ENCODE peak calls at places on chromosomes 13 and 19, in four cellular contexts. One of them, this sample, is unnamed.

GRCh38 chr13:80931766-80932165 is 590.8 kb upstream of the SPRY2 start:
- DNase-seq in breast epithelium: no peak
- DNase-seq in astrocyte: no peak
- DNase-seq in mesendoderm: no peak
- DNase-seq in this sample: no peak

GRCh38 chr13:75312884-75313520 is 169.0 kb downstream of the TBC1D4 start:
- DNase-seq in astrocyte: no peak
- DNase-seq in mesendoderm: no peak
- DNase-seq in breast epithelium: no peak
- DNase-seq in this sample: no peak

GRCh38 chr19:35075202-35076025 is 33.9 kb downstream of the HPN start:
- DNase-seq in mesendoderm: no peak
- DNase-seq in breast epithelium: no peak
- DNase-seq in astrocyte: no peak
- DNase-seq in this sample: no peak

GRCh38 chr13:21637296-21637695 is 33.3 kb upstream of the MICU2 start:
- DNase-seq in breast epithelium: no peak
- DNase-seq in mesendoderm: no peak
- DNase-seq in astrocyte: peak
- DNase-seq in this sample: no peak

GRCh38 chr19:49861541-49862410 is 5.6 kb downstream of the PNKP start:
- DNase-seq in astrocyte: no peak
- DNase-seq in mesendoderm: no peak
- DNase-seq in breast epithelium: no peak
- DNase-seq in this sample: no peak

GRCh38 chr19:48806518-48806817 is 4.4 kb downstream of the BCAT2 start:
- DNase-seq in breast epithelium: no peak
- DNase-seq in astrocyte: peak
- DNase-seq in mesendoderm: peak
- DNase-seq in this sample: peak

GRCh38 chr13:33678906-33679657 is 138.9 kb upstream of the RFC3 start:
- DNase-seq in astrocyte: peak
- DNase-seq in mesendoderm: peak
- DNase-seq in breast epithelium: peak
- DNase-seq in this sample: no peak

GRCh38 chr13:19622189-19622588 is 11.3 kb upstream of the MPHOSPH8 start:
- DNase-seq in mesendoderm: no peak
- DNase-seq in astrocyte: no peak
- DNase-seq in breast epithelium: no peak
- DNase-seq in this sample: no peak

GRCh38 chr13:47291116-47291656 is 394.3 kb upstream of the HTR2A start:
- DNase-seq in mesendoderm: peak
- DNase-seq in astrocyte: peak
- DNase-seq in breast epithelium: no peak
- DNase-seq in this sample: no peak

GRCh38 chr13:33642374-33643065 is 175.4 kb upstream of the RFC3 start:
- DNase-seq in breast epithelium: no peak
- DNase-seq in mesendoderm: peak
- DNase-seq in astrocyte: no peak
- DNase-seq in this sample: no peak

GRCh38 chr13:113562085-113562749 is 22.3 kb upstream of the TFDP1 start:
- DNase-seq in mesendoderm: peak
- DNase-seq in astrocyte: peak
- DNase-seq in breast epithelium: peak
- DNase-seq in this sample: peak

GRCh38 chr13:27401210-27401609 is 23.2 kb upstream of the GTF3A start:
- DNase-seq in breast epithelium: no peak
- DNase-seq in astrocyte: no peak
- DNase-seq in mesendoderm: no peak
- DNase-seq in this sample: no peak

GRCh38 chr13:74210693-74211393 is 76.6 kb upstream of the KLF12 start:
- DNase-seq in breast epithelium: no peak
- DNase-seq in astrocyte: peak
- DNase-seq in mesendoderm: no peak
- DNase-seq in this sample: no peak

GRCh38 chr13:96821971-96822370 is 172.3 kb downstream of the OXGR1 start:
- DNase-seq in breast epithelium: no peak
- DNase-seq in mesendoderm: no peak
- DNase-seq in astrocyte: no peak
- DNase-seq in this sample: no peak

GRCh38 chr13:33265607-33266006 is 19.9 kb downstream of the STARD13 start:
- DNase-seq in mesendoderm: no peak
- DNase-seq in breast epithelium: no peak
- DNase-seq in astrocyte: no peak
- DNase-seq in this sample: no peak

GRCh38 chr19:36707134-36707533 is 19.7 kb downstream of the ZNF567 start:
- DNase-seq in breast epithelium: no peak
- DNase-seq in mesendoderm: no peak
- DNase-seq in astrocyte: no peak
- DNase-seq in this sample: no peak

GRCh38 chr13:85230754-85231153 is 568.5 kb downstream of the SLITRK6 start:
- DNase-seq in astrocyte: no peak
- DNase-seq in breast epithelium: no peak
- DNase-seq in mesendoderm: no peak
- DNase-seq in this sample: no peak

GRCh38 chr13:78601124-78601885 is 2.0 kb downstream of the POU4F1 start:
- DNase-seq in astrocyte: no peak
- DNase-seq in mesendoderm: no peak
- DNase-seq in breast epithelium: no peak
- DNase-seq in this sample: no peak

GRCh38 chr19:43532571-43532961 is 422 bp upstream of the ZNF575 start:
- DNase-seq in astrocyte: no peak
- DNase-seq in mesendoderm: no peak
- DNase-seq in breast epithelium: peak
- DNase-seq in this sample: no peak

GRCh38 chr13:89066868-89067466 is 1395.8 kb downstream of the SLITRK5 start:
- DNase-seq in breast epithelium: no peak
- DNase-seq in mesendoderm: peak
- DNase-seq in astrocyte: peak
- DNase-seq in this sample: no peak

GRCh38 chr19:13208131-13208963 is 58.1 kb downstream of the IER2 start:
- DNase-seq in mesendoderm: no peak
- DNase-seq in astrocyte: peak
- DNase-seq in breast epithelium: no peak
- DNase-seq in this sample: no peak

GRCh38 chr19:39846176-39846677 is at the start of gene FBL:
- DNase-seq in breast epithelium: peak
- DNase-seq in mesendoderm: peak
- DNase-seq in astrocyte: peak
- DNase-seq in this sample: peak

GRCh38 chr19:3357731-3358391 is 8.5 kb upstream of the NFIC start:
- DNase-seq in astrocyte: no peak
- DNase-seq in breast epithelium: no peak
- DNase-seq in mesendoderm: peak
- DNase-seq in this sample: no peak

GRCh38 chr19:19558055-19558454 is 20.0 kb downstream of the CILP2 start:
- DNase-seq in mesendoderm: no peak
- DNase-seq in astrocyte: no peak
- DNase-seq in breast epithelium: no peak
- DNase-seq in this sample: no peak

GRCh38 chr19:17311455-17312248 is 2.3 kb downstream of the DDA1 start:
- DNase-seq in breast epithelium: no peak
- DNase-seq in mesendoderm: peak
- DNase-seq in astrocyte: peak
- DNase-seq in this sample: no peak

GRCh38 chr19:16336571-16336970 is 11.9 kb downstream of the KLF2 start:
- DNase-seq in astrocyte: peak
- DNase-seq in mesendoderm: no peak
- DNase-seq in breast epithelium: no peak
- DNase-seq in this sample: no peak

GRCh38 chr19:37695144-37695899 is 24.2 kb downstream of the ZNF607 start:
- DNase-seq in astrocyte: no peak
- DNase-seq in mesendoderm: no peak
- DNase-seq in breast epithelium: no peak
- DNase-seq in this sample: no peak

GRCh38 chr19:39438270-39438934 is 2.7 kb upstream of the RPS16 start:
- DNase-seq in mesendoderm: peak
- DNase-seq in breast epithelium: no peak
- DNase-seq in astrocyte: no peak
- DNase-seq in this sample: no peak

GRCh38 chr19:18251587-18252369 is 22.5 kb downstream of the IQCN start:
- DNase-seq in mesendoderm: peak
- DNase-seq in breast epithelium: peak
- DNase-seq in astrocyte: peak
- DNase-seq in this sample: peak

GRCh38 chr13:31957772-31958171 is 73.8 kb upstream of the FRY start:
- DNase-seq in mesendoderm: no peak
- DNase-seq in astrocyte: no peak
- DNase-seq in breast epithelium: no peak
- DNase-seq in this sample: no peak

GRCh38 chr19:54248016-54248601 is 5.5 kb upstream of the LILRA6 start:
- DNase-seq in astrocyte: no peak
- DNase-seq in mesendoderm: no peak
- DNase-seq in breast epithelium: no peak
- DNase-seq in this sample: no peak

GRCh38 chr13:46624821-46625220 is 71.9 kb downstream of the LRCH1 start:
- DNase-seq in breast epithelium: no peak
- DNase-seq in astrocyte: no peak
- DNase-seq in mesendoderm: no peak
- DNase-seq in this sample: no peak

GRCh38 chr19:57351867-57352266 is 796 bp downstream of the ZNF304 start:
- DNase-seq in breast epithelium: no peak
- DNase-seq in mesendoderm: peak
- DNase-seq in astrocyte: no peak
- DNase-seq in this sample: no peak

GRCh38 chr13:81458211-81458610 is 1117.3 kb upstream of the SPRY2 start:
- DNase-seq in mesendoderm: no peak
- DNase-seq in breast epithelium: no peak
- DNase-seq in astrocyte: no peak
- DNase-seq in this sample: no peak